ENCODE peak calls at places on chromosome X, in ten cellular contexts. T is breast epithelium, G is osteocyte, L is mesothelial cell of epicardium, M is fibroblast of pulmonary artery, A is lower leg skin, B is stomach, U is mucosa of descending colon, S is endothelial cell, C is right atrium auricular region. O is an unnamed sample.

GRCh38 chrX:69173906-69174305 is 8.7 kb upstream of the PJA1 start:
- DNase-seq in G (peak), L (no peak), T (no peak), U (no peak), S (peak), M (no peak), C (no peak), A (no peak), B (no peak), O (no peak)

GRCh38 chrX:727738-728621 is 97.4 kb downstream of the SHOX start:
- DNase-seq in M (no peak), S (no peak), B (no peak), C (no peak), L (no peak), T (no peak), U (no peak), A (no peak), G (peak), O (no peak)

GRCh38 chrX:65985922-65986588 is 53.8 kb downstream of the VSIG4 start:
- DNase-seq in U (no peak), B (no peak), L (no peak), T (no peak), G (no peak), C (no peak), A (peak), M (peak), S (peak), O (peak)

GRCh38 chrX:30824275-30824674 is 64.8 kb downstream of the TAB3 start:
- DNase-seq in C (no peak), G (no peak), L (no peak), M (no peak), B (no peak), U (no peak), A (no peak), S (no peak), T (no peak), O (no peak)

GRCh38 chrX:154380153-154380552 is 1.1 kb downstream of the EMD start:
- DNase-seq in L (no peak), M (no peak), S (no peak), B (no peak), T (no peak), U (no peak), C (no peak), A (no peak), G (no peak), O (no peak)

GRCh38 chrX:25125483-25125882 is 109.7 kb upstream of the ARX start:
- DNase-seq in T (no peak), A (no peak), U (no peak), G (no peak), M (no peak), S (no peak), L (no peak), C (no peak), B (no peak), O (no peak)

GRCh38 chrX:17082831-17083230 is 136.4 kb downstream of the REPS2 start:
- DNase-seq in M (no peak), B (no peak), S (no peak), T (no peak), G (no peak), U (no peak), C (no peak), L (no peak), A (no peak), O (no peak)

GRCh38 chrX:107777536-107777832 is at the start of gene NCBP2L:
- DNase-seq in L (no peak), C (no peak), M (no peak), T (no peak), B (no peak), G (no peak), S (no peak), A (no peak), U (no peak), O (no peak)

GRCh38 chrX:24526616-24527015 is 61.5 kb downstream of the PDK3 start:
- DNase-seq in C (no peak), T (no peak), M (no peak), U (no peak), G (no peak), B (no peak), A (no peak), L (no peak), S (no peak), O (no peak)

GRCh38 chrX:45850197-45850774 is 649.6 kb upstream of the DIPK2B start:
- DNase-seq in U (no peak), B (no peak), C (no peak), L (no peak), T (no peak), M (no peak), G (no peak), A (no peak), S (peak), O (no peak)

GRCh38 chrX:139448996-139449395 is 81.5 kb upstream of the F9 start:
- DNase-seq in U (no peak), L (no peak), S (no peak), C (no peak), B (no peak), T (no peak), G (no peak), M (no peak), A (no peak), O (no peak)

GRCh38 chrX:98203800-98204199 is 1320.1 kb downstream of the RPA4 start:
- DNase-seq in S (no peak), L (no peak), G (no peak), M (no peak), T (no peak), U (no peak), A (no peak), C (no peak), B (no peak), O (peak)

GRCh38 chrX:2220296-2220695 is 280.5 kb downstream of the DHRSX start:
- DNase-seq in U (no peak), B (no peak), L (no peak), A (no peak), S (no peak), M (no peak), T (no peak), C (no peak), G (no peak), O (no peak)

GRCh38 chrX:4151798-4152197 is 438.3 kb upstream of the PRKX start:
- DNase-seq in A (no peak), M (no peak), C (no peak), G (no peak), U (no peak), B (no peak), L (no peak), S (no peak), T (no peak), O (no peak)

GRCh38 chrX:53319614-53320542 is 38.5 kb upstream of the IQSEC2 start:
- DNase-seq in B (no peak), T (no peak), G (no peak), L (no peak), S (no peak), M (no peak), U (no peak), C (no peak), A (no peak), O (no peak)

GRCh38 chrX:144219035-144219434 is 335.2 kb downstream of the UBE2NL start:
- DNase-seq in A (no peak), S (no peak), C (no peak), G (no peak), L (no peak), M (peak), U (no peak), T (no peak), B (peak), O (no peak)

GRCh38 chrX:76148753-76149152 is 24.1 kb upstream of the PBDC1 start:
- DNase-seq in S (peak), B (no peak), G (no peak), L (no peak), U (peak), A (peak), C (no peak), T (no peak), M (peak), O (peak)

GRCh38 chrX:141220342-141221008 is 21.8 kb downstream of the SPANXC start:
- DNase-seq in L (no peak), T (no peak), C (no peak), U (no peak), A (no peak), S (no peak), G (no peak), B (no peak), M (peak), O (peak)

GRCh38 chrX:50450324-50450723 is 20.3 kb downstream of the DGKK start:
- DNase-seq in B (no peak), C (no peak), L (no peak), T (no peak), S (no peak), A (no peak), M (no peak), U (no peak), G (no peak), O (no peak)

GRCh38 chrX:34559325-34559724 is 97.8 kb downstream of the TMEM47 start:
- DNase-seq in L (no peak), U (no peak), A (no peak), S (no peak), T (no peak), G (no peak), M (peak), B (no peak), C (no peak), O (no peak)

GRCh38 chrX:39528161-39528560 is 569.6 kb downstream of the BCOR start:
- DNase-seq in U (no peak), M (no peak), B (no peak), S (no peak), T (no peak), C (no peak), A (no peak), L (no peak), G (no peak), O (no peak)

GRCh38 chrX:53992589-53992988 is 51.7 kb downstream of the PHF8 start:
- DNase-seq in C (no peak), L (no peak), T (no peak), U (no peak), S (no peak), G (no peak), A (no peak), M (no peak), B (no peak), O (no peak)

GRCh38 chrX:153700967-153701366 is 13.2 kb downstream of the SLC6A8 start:
- DNase-seq in C (no peak), S (no peak), M (no peak), T (no peak), A (no peak), L (no peak), B (no peak), U (no peak), G (no peak), O (no peak)

GRCh38 chrX:75131973-75132627 is 24.0 kb downstream of the ABCB7 start:
- DNase-seq in B (no peak), T (no peak), U (no peak), S (no peak), M (no peak), L (no peak), C (no peak), A (no peak), G (no peak), O (no peak)

GRCh38 chrX:110108381-110108796 is 105.5 kb downstream of the TMEM164 start:
- DNase-seq in U (no peak), S (no peak), M (peak), G (no peak), B (peak), L (no peak), C (no peak), A (no peak), T (no peak), O (no peak)

GRCh38 chrX:12292996-12293765 is 154.9 kb downstream of the FRMPD4 start:
- DNase-seq in B (no peak), M (peak), U (no peak), L (no peak), G (no peak), A (no peak), T (no peak), C (no peak), S (no peak), O (peak)

GRCh38 chrX:50093627-50094026 is 107.2 kb downstream of the AKAP4 start:
- DNase-seq in S (no peak), B (no peak), A (no peak), M (no peak), C (no peak), T (no peak), U (no peak), L (no peak), G (no peak), O (no peak)

GRCh38 chrX:150547511-150548115 is 20.8 kb upstream of the MTM1 start:
- DNase-seq in A (peak), S (peak), G (no peak), B (peak), T (peak), M (peak), C (peak), L (no peak), U (peak), O (peak)

GRCh38 chrX:149992918-149993317 is 54.6 kb upstream of the EOLA2 start:
- DNase-seq in M (no peak), C (no peak), G (no peak), B (no peak), S (no peak), T (no peak), U (no peak), A (no peak), L (no peak), O (no peak)

GRCh38 chrX:108699368-108699767 is 37.0 kb downstream of the IRS4 start:
- DNase-seq in M (peak), T (no peak), A (no peak), G (no peak), S (no peak), B (no peak), U (no peak), L (no peak), C (no peak), O (peak)

GRCh38 chrX:106999002-106999975 is 723 bp downstream of the MORC4 start:
- DNase-seq in M (peak), U (peak), T (no peak), C (peak), S (peak), B (peak), L (no peak), A (peak), G (no peak), O (peak)

GRCh38 chrX:21926116-21926515 is 14.4 kb upstream of the SMS start:
- DNase-seq in M (peak), S (no peak), C (no peak), B (no peak), U (no peak), T (no peak), A (no peak), G (no peak), L (no peak), O (no peak)

GRCh38 chrX:54442790-54443189 is 2.6 kb downstream of the TSR2 start:
- DNase-seq in S (no peak), B (no peak), A (no peak), G (no peak), U (no peak), T (no peak), L (no peak), M (no peak), C (no peak), O (no peak)

GRCh38 chrX:141839856-141840255 is 1.7 kb downstream of the MAGEC3 start:
- DNase-seq in S (no peak), L (no peak), A (no peak), G (no peak), B (no peak), C (no peak), U (no peak), T (no peak), M (peak), O (peak)

GRCh38 chrX:84186603-84187358 is 1.2 kb downstream of the RPS6KA6 start:
- DNase-seq in M (no peak), A (no peak), B (no peak), G (no peak), S (peak), U (no peak), C (no peak), T (no peak), L (no peak), O (no peak)

GRCh38 chrX:84189125-84189524 is 1.1 kb upstream of the RPS6KA6 start:
- DNase-seq in M (no peak), G (no peak), C (no peak), T (no peak), U (no peak), L (no peak), S (no peak), B (no peak), A (no peak), O (no peak)

GRCh38 chrX:84192006-84192405 is 4.0 kb upstream of the RPS6KA6 start:
- DNase-seq in L (no peak), C (no peak), M (no peak), B (no peak), G (no peak), U (no peak), S (no peak), A (no peak), T (no peak), O (no peak)

GRCh38 chrX:84187501-84188319 is at the start of gene RPS6KA6:
- DNase-seq in A (no peak), S (peak), L (peak), M (peak), B (no peak), T (peak), U (peak), C (no peak), G (peak), O (no peak)

DNA sequence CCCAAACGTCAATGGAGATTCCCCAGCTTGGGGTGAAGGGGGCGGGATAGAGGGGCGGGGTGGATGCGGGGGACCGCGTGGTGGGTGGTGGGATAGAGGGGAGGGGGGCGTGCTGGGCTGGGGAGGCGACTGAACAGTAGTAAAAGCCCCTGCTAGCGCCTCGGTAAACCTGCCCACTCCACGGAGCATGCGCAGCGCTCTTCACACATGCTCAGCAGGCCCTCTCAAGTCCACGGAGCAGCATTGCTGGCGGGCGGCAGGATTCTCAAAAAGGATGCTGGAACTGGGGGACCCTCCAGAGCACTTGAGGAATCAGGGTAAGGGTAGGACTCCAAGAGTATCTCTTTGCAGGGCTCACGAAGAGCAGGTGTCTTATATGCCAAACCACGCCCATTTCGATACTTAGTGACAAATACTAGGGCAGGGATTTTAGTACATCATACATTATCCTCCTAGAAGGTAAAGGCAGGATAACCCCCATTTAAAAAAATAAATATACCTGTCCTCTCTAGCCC is 378 bp upstream of the RPS6KA6 start:
- DNase-seq in S (peak), A (no peak), M (peak), L (peak), C (no peak), U (peak), G (no peak), B (peak), T (peak), O (peak)
- TF ChIP-seq CTCF in S (no peak), A (no peak), M (no peak), L (no peak), C (no peak), U (no peak), G (no peak), B (no peak), T (no peak), O (no peak)

DNA sequence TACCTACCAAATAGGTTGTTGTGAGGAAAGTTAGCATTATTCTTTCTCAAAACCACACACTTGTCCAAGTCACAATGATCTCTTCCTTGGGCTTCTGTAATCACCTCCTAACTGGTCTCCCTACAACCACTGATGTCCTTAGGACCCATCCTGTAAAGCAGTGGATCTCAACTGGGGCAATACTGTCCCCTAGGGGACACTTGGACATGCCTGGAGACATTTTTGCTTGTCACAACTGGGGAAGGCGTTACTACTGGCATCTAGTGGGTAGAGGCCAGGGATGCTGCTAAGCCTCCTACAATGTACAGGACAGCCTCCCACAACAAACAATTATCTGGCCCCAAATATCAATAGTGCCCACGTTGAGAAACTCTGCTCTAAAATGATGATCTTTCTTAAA is 118.7 kb upstream of the AP1S2 start:
- DNase-seq in L (no peak), G (no peak), T (no peak), M (peak), B (no peak), U (no peak), C (no peak), A (no peak), S (peak), O (peak)
- TF ChIP-seq CTCF in L (peak), G (peak), T (no peak), M (peak), B (peak), U (no peak), C (peak), A (no peak), S (no peak), O (peak)

GRCh38 chrX:15854080-15854655 is 445 bp downstream of the AP1S2 start:
- DNase-seq in M (no peak), S (peak), T (peak), L (peak), B (peak), G (peak), A (peak), C (peak), U (peak), O (peak)
- TF ChIP-seq CTCF in M (no peak), S (no peak), T (no peak), L (no peak), B (peak), G (peak), A (no peak), C (peak), U (no peak), O (peak)

DNA sequence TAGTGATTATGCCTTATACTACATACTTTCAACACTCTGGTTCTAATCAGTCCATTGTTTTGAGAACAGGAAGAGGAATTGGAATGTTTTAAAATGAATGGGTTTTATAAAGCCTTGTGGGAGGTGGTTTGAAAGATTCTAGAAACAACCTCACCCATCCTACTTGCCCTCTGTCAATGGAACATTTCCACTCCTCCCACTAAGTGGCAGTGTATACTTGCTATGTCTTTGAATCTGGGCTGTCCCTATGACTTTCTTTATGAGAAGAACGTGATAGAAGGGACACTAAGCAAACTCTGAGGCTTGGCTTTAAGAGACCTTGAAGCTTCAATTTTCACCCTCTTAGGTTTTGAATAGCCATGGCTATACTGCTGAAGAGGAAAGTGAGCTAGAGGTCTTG is 611.2 kb downstream of the PPP4R3C start:
- DNase-seq in T (no peak), L (no peak), B (no peak), S (no peak), A (no peak), G (no peak), C (no peak), M (peak), U (no peak), O (no peak)
- TF ChIP-seq CTCF in T (no peak), L (no peak), B (no peak), S (no peak), A (no peak), G (peak), C (peak), M (no peak), U (no peak), O (no peak)

DNA sequence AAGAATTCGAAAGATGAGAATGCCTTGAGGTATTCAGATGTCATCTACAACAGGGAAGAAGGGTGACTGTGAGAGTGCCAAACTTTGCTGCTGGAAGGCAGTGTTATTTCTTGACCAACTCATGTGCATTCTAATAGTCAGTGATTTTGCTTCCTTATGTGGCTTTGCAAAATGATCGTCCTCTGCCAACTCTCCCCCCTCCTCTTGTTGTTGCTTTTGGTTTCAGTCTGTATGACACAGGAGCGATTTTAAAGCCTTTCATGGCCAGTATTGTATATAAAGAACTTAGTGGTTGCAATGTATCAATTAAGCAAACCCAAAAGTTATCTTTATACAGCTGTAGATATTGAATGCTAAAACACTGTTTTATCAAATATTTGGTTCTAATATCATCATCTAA is 379.1 kb downstream of the IL1RAPL1 start:
- DNase-seq in A (no peak), S (no peak), T (no peak), C (no peak), B (no peak), L (no peak), M (peak), G (no peak), U (no peak), O (no peak)
- TF ChIP-seq CTCF in A (no peak), S (no peak), T (no peak), C (no peak), B (no peak), L (no peak), M (no peak), G (no peak), U (no peak), O (no peak)

O was measured in HFFc6.